ENCODE peak calls at places on chromosomes 12 and 14, in seven cellular contexts. One of them, this sample, is unnamed.

GRCh38 chr12:110508071-110508586 is 6.0 kb downstream of the RAD9B start:
- DNase-seq in IMR-90: no peak
- DNase-seq in H1: no peak
- DNase-seq in mesendoderm: peak; percentile 19
- DNase-seq in mesenchymal stem cell: no peak
- DNase-seq in trophoblast cell: peak; percentile 7
- DNase-seq in neuronal stem cell: no peak
- DNase-seq in this sample: no peak

GRCh38 chr12:123506843-123507236 is 26.7 kb downstream of the RILPL1 start:
- DNase-seq in IMR-90: no peak
- DNase-seq in H1: no peak
- DNase-seq in neuronal stem cell: no peak
- DNase-seq in mesendoderm: no peak
- DNase-seq in mesenchymal stem cell: no peak
- DNase-seq in trophoblast cell: no peak
- DNase-seq in this sample: no peak

GRCh38 chr12:468671-469389 is 9.1 kb downstream of the B4GALNT3 start:
- DNase-seq in neuronal stem cell: no peak
- DNase-seq in trophoblast cell: no peak
- DNase-seq in mesendoderm: no peak
- DNase-seq in H1: no peak
- DNase-seq in IMR-90: peak; percentile 26
- DNase-seq in mesenchymal stem cell: peak; percentile 94
- DNase-seq in this sample: peak; percentile 18

GRCh38 chr12:45076417-45077031 is 25.6 kb upstream of the DBX2 start:
- DNase-seq in IMR-90: no peak
- DNase-seq in mesenchymal stem cell: no peak
- DNase-seq in H1: no peak
- DNase-seq in trophoblast cell: no peak
- DNase-seq in neuronal stem cell: peak; percentile 38
- DNase-seq in mesendoderm: peak; percentile 86
- DNase-seq in this sample: peak; percentile 78

GRCh38 chr14:103517172-103517566 is 5.5 kb downstream of the CKB start:
- DNase-seq in trophoblast cell: no peak
- DNase-seq in H1: no peak
- DNase-seq in mesenchymal stem cell: no peak
- DNase-seq in mesendoderm: no peak
- DNase-seq in IMR-90: no peak
- DNase-seq in neuronal stem cell: no peak
- DNase-seq in this sample: no peak

GRCh38 chr12:47082963-47083621 is 3.3 kb upstream of the AMIGO2 start:
- DNase-seq in mesendoderm: peak; percentile 54
- DNase-seq in mesenchymal stem cell: peak; percentile 93
- DNase-seq in neuronal stem cell: no peak
- DNase-seq in trophoblast cell: peak; percentile 97
- DNase-seq in H1: no peak
- DNase-seq in IMR-90: peak; percentile 95
- DNase-seq in this sample: no peak

GRCh38 chr14:85412756-85413155 is 117.2 kb upstream of the FLRT2 start:
- DNase-seq in trophoblast cell: no peak
- DNase-seq in mesenchymal stem cell: no peak
- DNase-seq in H1: no peak
- DNase-seq in neuronal stem cell: no peak
- DNase-seq in IMR-90: no peak
- DNase-seq in mesendoderm: no peak
- DNase-seq in this sample: no peak

GRCh38 chr14:103549361-103550311 is 12.8 kb downstream of the BAG5 start:
- DNase-seq in mesendoderm: no peak
- DNase-seq in trophoblast cell: no peak
- DNase-seq in neuronal stem cell: no peak
- DNase-seq in IMR-90: no peak
- DNase-seq in H1: no peak
- DNase-seq in mesenchymal stem cell: no peak
- DNase-seq in this sample: no peak

GRCh38 chr14:49550284-49551184 is 35.6 kb downstream of the RPS29 start:
- DNase-seq in trophoblast cell: no peak
- DNase-seq in neuronal stem cell: no peak
- DNase-seq in mesendoderm: peak; percentile 54
- DNase-seq in H1: no peak
- DNase-seq in mesenchymal stem cell: peak; percentile 8
- DNase-seq in IMR-90: peak; percentile 19
- DNase-seq in this sample: no peak

GRCh38 chr12:1328385-1328784 is 266.0 kb downstream of the FBXL14 start:
- DNase-seq in mesendoderm: no peak
- DNase-seq in trophoblast cell: no peak
- DNase-seq in H1: no peak
- DNase-seq in neuronal stem cell: no peak
- DNase-seq in mesenchymal stem cell: no peak
- DNase-seq in IMR-90: no peak
- DNase-seq in this sample: no peak

GRCh38 chr12:9134981-9135628 is 19.4 kb upstream of the A2M start:
- DNase-seq in neuronal stem cell: no peak
- DNase-seq in IMR-90: peak; percentile 3
- DNase-seq in mesendoderm: peak; percentile 27
- DNase-seq in H1: peak; percentile 45
- DNase-seq in trophoblast cell: peak; percentile 9
- DNase-seq in mesenchymal stem cell: no peak
- DNase-seq in this sample: no peak

GRCh38 chr14:68475802-68476201 is 317.1 kb downstream of the ZFP36L1 start:
- DNase-seq in H1: no peak
- DNase-seq in mesendoderm: no peak
- DNase-seq in IMR-90: no peak
- DNase-seq in mesenchymal stem cell: no peak
- DNase-seq in neuronal stem cell: no peak
- DNase-seq in trophoblast cell: no peak
- DNase-seq in this sample: no peak

GRCh38 chr14:94139006-94139405 is 9.6 kb upstream of the IFI27L2 start:
- DNase-seq in neuronal stem cell: no peak
- DNase-seq in mesendoderm: peak; percentile 8
- DNase-seq in H1: no peak
- DNase-seq in mesenchymal stem cell: no peak
- DNase-seq in trophoblast cell: no peak
- DNase-seq in IMR-90: no peak
- DNase-seq in this sample: no peak

GRCh38 chr14:68283378-68284123 is 464.0 kb downstream of the RAD51B start:
- DNase-seq in trophoblast cell: no peak
- DNase-seq in mesendoderm: no peak
- DNase-seq in mesenchymal stem cell: no peak
- DNase-seq in neuronal stem cell: no peak
- DNase-seq in H1: no peak
- DNase-seq in IMR-90: no peak
- DNase-seq in this sample: no peak

GRCh38 chr14:105028251-105028927 is 7.5 kb upstream of the CDCA4 start:
- DNase-seq in trophoblast cell: no peak
- DNase-seq in H1: no peak
- DNase-seq in mesenchymal stem cell: peak; percentile 63
- DNase-seq in mesendoderm: no peak
- DNase-seq in IMR-90: peak; percentile 42
- DNase-seq in neuronal stem cell: no peak
- DNase-seq in this sample: no peak

GRCh38 chr12:112577473-112578334 is 159.0 kb downstream of the PTPN11 start:
- DNase-seq in H1: peak; percentile 55
- DNase-seq in trophoblast cell: no peak
- DNase-seq in neuronal stem cell: no peak
- DNase-seq in IMR-90: no peak
- DNase-seq in mesenchymal stem cell: no peak
- DNase-seq in mesendoderm: peak; percentile 58
- DNase-seq in this sample: peak; percentile 83

GRCh38 chr14:69675877-69676416 is 64.6 kb downstream of the SUSD6 start:
- DNase-seq in neuronal stem cell: no peak
- DNase-seq in mesendoderm: no peak
- DNase-seq in H1: no peak
- DNase-seq in IMR-90: no peak
- DNase-seq in mesenchymal stem cell: no peak
- DNase-seq in trophoblast cell: no peak
- DNase-seq in this sample: no peak

GRCh38 chr12:115088328-115088994 is 404.5 kb upstream of the TBX3 start:
- DNase-seq in mesenchymal stem cell: no peak
- DNase-seq in neuronal stem cell: no peak
- DNase-seq in H1: no peak
- DNase-seq in IMR-90: no peak
- DNase-seq in mesendoderm: no peak
- DNase-seq in trophoblast cell: no peak
- DNase-seq in this sample: no peak

GRCh38 chr12:53231859-53232640 is at the start of gene RARG:
- DNase-seq in H1: peak; percentile 83
- DNase-seq in mesendoderm: peak; percentile 64
- DNase-seq in mesenchymal stem cell: peak; percentile 51
- DNase-seq in trophoblast cell: peak; percentile 60
- DNase-seq in IMR-90: no peak
- DNase-seq in neuronal stem cell: no peak
- DNase-seq in this sample: peak; percentile 79

GRCh38 chr12:89212339-89212771 is 139.9 kb downstream of the DUSP6 start:
- DNase-seq in neuronal stem cell: no peak
- DNase-seq in trophoblast cell: no peak
- DNase-seq in mesendoderm: no peak
- DNase-seq in mesenchymal stem cell: no peak
- DNase-seq in H1: no peak
- DNase-seq in IMR-90: no peak
- DNase-seq in this sample: no peak

GRCh38 chr12:4584281-4584680 is 22.3 kb downstream of the DYRK4 start:
- DNase-seq in neuronal stem cell: no peak
- DNase-seq in mesendoderm: no peak
- DNase-seq in IMR-90: no peak
- DNase-seq in mesenchymal stem cell: no peak
- DNase-seq in H1: peak; percentile 34
- DNase-seq in trophoblast cell: no peak
- DNase-seq in this sample: no peak

GRCh38 chr14:38225946-38226345 is 18.2 kb downstream of the SSTR1 start:
- DNase-seq in neuronal stem cell: no peak
- DNase-seq in IMR-90: no peak
- DNase-seq in H1: no peak
- DNase-seq in mesenchymal stem cell: no peak
- DNase-seq in mesendoderm: no peak
- DNase-seq in trophoblast cell: no peak
- DNase-seq in this sample: no peak
- H2BK5ac ChIP-seq in neuronal stem cell: no peak overlapping the region
- H2BK5ac ChIP-seq in IMR-90: no peak overlapping the region
- H2BK5ac ChIP-seq in H1: no peak overlapping the region
- H2BK5ac ChIP-seq in mesenchymal stem cell: no peak overlapping the region
- H2BK5ac ChIP-seq in mesendoderm: no peak overlapping the region
- H2BK5ac ChIP-seq in trophoblast cell: no peak overlapping the region
- H2BK5ac ChIP-seq in this sample: no peak overlapping the region

DNA sequence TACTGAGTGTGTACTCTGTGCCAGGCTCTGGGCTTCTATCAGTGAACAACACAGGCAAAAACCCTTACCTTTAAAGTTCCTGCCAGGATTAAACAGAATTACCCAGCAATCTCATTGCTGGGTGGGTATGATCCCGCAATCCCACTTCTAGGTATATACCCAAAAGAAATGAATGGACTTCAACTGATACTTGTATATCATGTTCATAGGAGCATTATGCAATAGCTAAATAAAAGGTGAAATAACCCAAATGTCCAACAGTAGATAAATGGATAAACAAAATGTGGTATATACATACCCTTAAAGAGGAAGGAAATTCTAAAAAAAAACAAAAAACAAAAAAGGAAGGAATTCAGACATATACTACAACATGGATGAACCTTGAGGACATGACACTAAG is 14.7 kb downstream of the DAZAP2 start:
- DNase-seq in mesenchymal stem cell: no peak
- DNase-seq in neuronal stem cell: no peak
- DNase-seq in mesendoderm: no peak
- DNase-seq in trophoblast cell: no peak
- DNase-seq in H1: no peak
- DNase-seq in IMR-90: no peak
- DNase-seq in this sample: no peak
- H2BK5ac ChIP-seq in mesenchymal stem cell: no peak overlapping the region
- H2BK5ac ChIP-seq in neuronal stem cell: no peak overlapping the region
- H2BK5ac ChIP-seq in mesendoderm: no peak overlapping the region
- H2BK5ac ChIP-seq in trophoblast cell: no peak overlapping the region
- H2BK5ac ChIP-seq in H1: no peak overlapping the region
- H2BK5ac ChIP-seq in IMR-90: no peak overlapping the region
- H2BK5ac ChIP-seq in this sample: no peak overlapping the region

DNA sequence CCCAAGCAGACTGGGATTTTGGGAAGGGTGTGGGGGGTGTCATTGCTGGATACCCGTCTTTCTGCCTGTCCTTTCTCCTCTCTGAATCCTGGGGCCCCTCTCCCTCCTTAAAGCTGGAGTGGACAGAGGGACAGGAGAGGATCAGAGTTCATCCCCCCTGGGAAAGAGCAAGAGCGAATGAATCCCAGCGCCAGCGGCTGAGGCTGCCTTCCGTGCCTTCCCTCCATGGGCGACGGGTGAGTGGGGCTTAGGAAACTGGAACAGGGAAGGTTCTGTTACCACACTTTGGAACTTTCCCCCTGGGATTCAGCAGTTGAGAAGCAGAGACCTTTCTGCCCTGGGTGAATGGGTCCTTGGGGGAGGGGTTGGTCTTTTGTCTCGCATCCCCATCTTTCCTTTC is 16.2 kb upstream of the RIN3 start:
- DNase-seq in H1: no peak
- DNase-seq in IMR-90: no peak
- DNase-seq in mesenchymal stem cell: no peak
- DNase-seq in trophoblast cell: no peak
- DNase-seq in neuronal stem cell: no peak
- DNase-seq in mesendoderm: no peak
- DNase-seq in this sample: no peak
- H2BK5ac ChIP-seq in H1: no peak overlapping the region
- H2BK5ac ChIP-seq in IMR-90: no peak overlapping the region
- H2BK5ac ChIP-seq in mesenchymal stem cell: no peak overlapping the region
- H2BK5ac ChIP-seq in trophoblast cell: no peak overlapping the region
- H2BK5ac ChIP-seq in neuronal stem cell: no peak overlapping the region
- H2BK5ac ChIP-seq in mesendoderm: no peak overlapping the region
- H2BK5ac ChIP-seq in this sample: no peak overlapping the region

GRCh38 chr14:99595524-99595923 is 8.5 kb downstream of the CCDC85C start:
- DNase-seq in mesendoderm: no peak
- DNase-seq in IMR-90: no peak
- DNase-seq in H1: no peak
- DNase-seq in trophoblast cell: no peak
- DNase-seq in neuronal stem cell: no peak
- DNase-seq in mesenchymal stem cell: no peak
- DNase-seq in this sample: no peak
- H2BK5ac ChIP-seq in mesendoderm: no peak overlapping the region
- H2BK5ac ChIP-seq in IMR-90: no peak overlapping the region
- H2BK5ac ChIP-seq in H1: no peak overlapping the region
- H2BK5ac ChIP-seq in trophoblast cell: no peak overlapping the region
- H2BK5ac ChIP-seq in neuronal stem cell: no peak overlapping the region
- H2BK5ac ChIP-seq in mesenchymal stem cell: no peak overlapping the region
- H2BK5ac ChIP-seq in this sample: no peak overlapping the region

GRCh38 chr12:5965950-5966383 is 20.9 kb upstream of the ANO2 start:
- DNase-seq in trophoblast cell: peak; percentile 79
- DNase-seq in H1: peak; percentile 81
- DNase-seq in neuronal stem cell: peak; percentile 41
- DNase-seq in mesenchymal stem cell: peak; percentile 56
- DNase-seq in IMR-90: peak; percentile 34
- DNase-seq in mesendoderm: peak; percentile 69
- DNase-seq in this sample: peak; percentile 80
- H2BK5ac ChIP-seq in trophoblast cell: no peak overlapping the region
- H2BK5ac ChIP-seq in H1: no peak overlapping the region
- H2BK5ac ChIP-seq in neuronal stem cell: no peak overlapping the region
- H2BK5ac ChIP-seq in mesenchymal stem cell: no peak overlapping the region
- H2BK5ac ChIP-seq in IMR-90: no peak overlapping the region
- H2BK5ac ChIP-seq in mesendoderm: no peak overlapping the region
- H2BK5ac ChIP-seq in this sample: no peak overlapping the region